ENCODE peak calls at places on chromosomes 4 and X, in ten cellular contexts. C, K, V, E, Q, Z, H, N, M and Y are unnamed samples.

GRCh38 chrX:9308426-9308825 is 156.4 kb upstream of the TBL1X start:
- DNase-seq in C (no peak), K (no peak), V (no peak), E (no peak), Q (no peak), Z (no peak), H (no peak), N (no peak), M (no peak), Y (no peak)

GRCh38 chrX:136528645-136529315 is 3.2 kb upstream of the VGLL1 start:
- DNase-seq in C (no peak), K (no peak), V (no peak), E (peak), Q (no peak), Z (peak), H (peak), N (no peak), M (no peak), Y (no peak)

GRCh38 chrX:23548164-23548563 is 119.1 kb upstream of the PRDX4 start:
- DNase-seq in C (no peak), K (no peak), V (no peak), E (no peak), Q (no peak), Z (no peak), H (no peak), N (peak), M (no peak), Y (no peak)

GRCh38 chr4:149145803-149146202 is 669.8 kb downstream of the IQCM start:
- DNase-seq in C (no peak), K (peak), V (no peak), E (no peak), Q (no peak), Z (no peak), H (no peak), N (peak), M (no peak), Y (no peak)

GRCh38 chr4:177108708-177109107 is 201.0 kb upstream of the NEIL3 start:
- DNase-seq in C (no peak), K (no peak), V (no peak), E (peak), Q (no peak), Z (no peak), H (no peak), N (no peak), M (no peak), Y (no peak)

GRCh38 chrX:136170109-136170800 is 22.9 kb downstream of the FHL1 start:
- DNase-seq in C (no peak), K (no peak), V (peak), E (no peak), Q (no peak), Z (no peak), H (no peak), N (peak), M (no peak), Y (no peak)

GRCh38 chrX:139642241-139642927 is 65.6 kb downstream of the MCF2 start:
- DNase-seq in C (no peak), K (no peak), V (no peak), E (no peak), Q (no peak), Z (no peak), H (no peak), N (peak), M (no peak), Y (no peak)

GRCh38 chr4:95066011-95066410 is 308.3 kb downstream of the BMPR1B start:
- DNase-seq in C (no peak), K (no peak), V (no peak), E (no peak), Q (no peak), Z (no peak), H (no peak), N (no peak), M (no peak), Y (no peak)

GRCh38 chr4:3486556-3487270 is 23.6 kb downstream of the DOK7 start:
- DNase-seq in C (peak), K (no peak), V (no peak), E (no peak), Q (no peak), Z (no peak), H (no peak), N (no peak), M (no peak), Y (no peak)

GRCh38 chrX:37776987-37777325 is 2.9 kb upstream of the CYBB start:
- DNase-seq in C (no peak), K (no peak), V (no peak), E (no peak), Q (no peak), Z (no peak), H (no peak), N (no peak), M (no peak), Y (no peak)

GRCh38 chrX:92270936-92271655 is 491.9 kb downstream of the PCDH11X start:
- DNase-seq in C (no peak), K (no peak), V (no peak), E (no peak), Q (no peak), Z (no peak), H (no peak), N (no peak), M (no peak), Y (no peak)

GRCh38 chrX:109475174-109475891 is 6.6 kb downstream of the GUCY2F start:
- DNase-seq in C (peak), K (no peak), V (peak), E (peak), Q (no peak), Z (peak), H (no peak), N (peak), M (peak), Y (no peak)

GRCh38 chrX:154840856-154841255 is 6.4 kb upstream of the SMIM9 start:
- DNase-seq in C (peak), K (peak), V (no peak), E (peak), Q (no peak), Z (no peak), H (peak), N (peak), M (no peak), Y (no peak)